ENCODE peak calls at places on chromosomes 2 and 18, in nine cellular contexts. T is HL-60, S is GM23338, B is HepG2, X is A549, J is HCT116, L is GM12878, M is SK-N-SH, V is K562. E is an unnamed sample.

GRCh38 chr2:195543902-195544894 is 112.8 kb upstream of the SLC39A10 start:
- DNase-seq in T (no peak), S (no peak), B (peak), X (peak), J (no peak), L (no peak), M (no peak), V (no peak), E (no peak)

GRCh38 chr2:39512434-39512935 is 75.4 kb upstream of the MAP4K3 start:
- DNase-seq in T (no peak), S (no peak), B (no peak), X (no peak), J (no peak), L (no peak), M (no peak), V (peak), E (no peak)

GRCh38 chr2:101610750-101611315 is 86.7 kb upstream of the MAP4K4 start:
- DNase-seq in T (no peak), S (no peak), B (no peak), X (no peak), J (no peak), L (no peak), M (no peak), V (no peak), E (no peak)

GRCh38 chr2:145691659-145692058 is 1171.7 kb upstream of the ZEB2 start:
- DNase-seq in T (no peak), S (no peak), B (no peak), X (no peak), J (no peak), L (no peak), M (no peak), V (no peak), E (no peak)

GRCh38 chr2:190407662-190408537 is at the start of gene MFSD6:
- DNase-seq in T (no peak), S (peak), B (no peak), X (peak), J (no peak), L (no peak), M (peak), V (peak), E (no peak)

GRCh38 chr2:177972782-177973181 is 99.8 kb downstream of the PDE11A start:
- DNase-seq in T (no peak), S (peak), B (no peak), X (no peak), J (no peak), L (no peak), M (no peak), V (peak), E (no peak)

GRCh38 chr2:216789088-216789487 is 70.8 kb downstream of the TNP1 start:
- DNase-seq in T (no peak), S (no peak), B (no peak), X (no peak), J (no peak), L (no peak), M (no peak), V (peak), E (no peak)

GRCh38 chr18:9549405-9549804 is 65.0 kb downstream of the PPP4R1 start:
- DNase-seq in T (no peak), S (no peak), B (no peak), X (no peak), J (no peak), L (no peak), M (no peak), V (no peak), E (no peak)

GRCh38 chr2:163771596-163771995 is 35.8 kb upstream of the FIGN start:
- DNase-seq in T (no peak), S (no peak), B (no peak), X (peak), J (no peak), L (no peak), M (no peak), V (no peak), E (no peak)

GRCh38 chr2:163210430-163210918 is 371.9 kb upstream of the KCNH7 start:
- DNase-seq in T (no peak), S (no peak), B (no peak), X (no peak), J (no peak), L (no peak), M (no peak), V (no peak), E (no peak)

GRCh38 chr2:202064881-202065230 is 8.2 kb upstream of the KIAA2012 start:
- DNase-seq in T (no peak), S (no peak), B (no peak), X (no peak), J (no peak), L (no peak), M (no peak), V (no peak), E (no peak)

GRCh38 chr2:98374958-98375570 is 28.8 kb downstream of the CNGA3 start:
- DNase-seq in T (no peak), S (no peak), B (no peak), X (no peak), J (no peak), L (no peak), M (peak), V (no peak), E (no peak)

GRCh38 chr2:67945976-67946375 is 116.8 kb downstream of the C1D start:
- DNase-seq in T (no peak), S (no peak), B (no peak), X (no peak), J (no peak), L (no peak), M (no peak), V (no peak), E (no peak)

GRCh38 chr18:41391616-41392610 is 563.1 kb upstream of the PIK3C3 start:
- DNase-seq in T (no peak), S (peak), B (peak), X (peak), J (no peak), L (no peak), M (peak), V (peak), E (peak)

GRCh38 chr2:9847140-9847539 is 3.9 kb downstream of the TAF1B start:
- DNase-seq in T (peak), S (no peak), B (no peak), X (no peak), J (no peak), L (no peak), M (no peak), V (no peak), E (no peak)

GRCh38 chr2:9467687-9468086 is 6.7 kb upstream of the IAH1 start:
- DNase-seq in T (no peak), S (no peak), B (no peak), X (no peak), J (no peak), L (no peak), M (no peak), V (no peak), E (no peak)

GRCh38 chr2:8324164-8324848 is 357.6 kb upstream of the ID2 start:
- DNase-seq in T (no peak), S (no peak), B (no peak), X (no peak), J (no peak), L (no peak), M (no peak), V (peak), E (no peak)

GRCh38 chr2:70643715-70644114 is 90.1 kb upstream of the TGFA start:
- DNase-seq in T (no peak), S (peak), B (peak), X (peak), J (peak), L (no peak), M (peak), V (peak), E (no peak)

GRCh38 chr2:49834433-49834832 is 680.1 kb upstream of the FSHR start:
- DNase-seq in T (no peak), S (no peak), B (no peak), X (no peak), J (no peak), L (no peak), M (no peak), V (no peak), E (no peak)

GRCh38 chr2:40957508-40957907 is 505.6 kb upstream of the SLC8A1 start:
- DNase-seq in T (peak), S (no peak), B (peak), X (no peak), J (no peak), L (no peak), M (no peak), V (no peak), E (no peak)

GRCh38 chr2:109558076-109558882 is 55.5 kb downstream of the SEPTIN10 start:
- DNase-seq in T (peak), S (peak), B (peak), X (peak), J (peak), L (no peak), M (no peak), V (peak), E (peak)

GRCh38 chr18:13547347-13547746 is 179.0 kb downstream of the FAM210A start:
- DNase-seq in T (no peak), S (no peak), B (no peak), X (no peak), J (no peak), L (no peak), M (no peak), V (no peak), E (no peak)

GRCh38 chr2:47004905-47005495 is 89.4 kb upstream of the MCFD2 start:
- DNase-seq in T (no peak), S (no peak), B (no peak), X (no peak), J (no peak), L (no peak), M (no peak), V (no peak), E (no peak)

GRCh38 chr2:46299365-46300263 is 2.4 kb downstream of the EPAS1 start:
- DNase-seq in T (no peak), S (peak), B (peak), X (peak), J (no peak), L (no peak), M (peak), V (peak), E (no peak)

GRCh38 chr2:25744055-25744454 is 70.7 kb upstream of the DTNB start:
- DNase-seq in T (no peak), S (no peak), B (no peak), X (no peak), J (no peak), L (no peak), M (no peak), V (no peak), E (no peak)

GRCh38 chr18:73797419-73797818 is 350.2 kb downstream of the FBXO15 start:
- DNase-seq in T (no peak), S (no peak), B (no peak), X (no peak), J (no peak), L (no peak), M (no peak), V (no peak), E (no peak)

GRCh38 chr2:76320716-76321115 is 610.0 kb upstream of the GCFC2 start:
- DNase-seq in T (no peak), S (no peak), B (no peak), X (no peak), J (no peak), L (no peak), M (no peak), V (no peak), E (no peak)

GRCh38 chr2:230687498-230687897 is 25.1 kb upstream of the CAB39 start:
- DNase-seq in T (no peak), S (no peak), B (no peak), X (peak), J (peak), L (no peak), M (no peak), V (no peak), E (no peak)

GRCh38 chr2:29016500-29016899 is 35.4 kb downstream of the TOGARAM2 start:
- DNase-seq in T (no peak), S (no peak), B (no peak), X (no peak), J (no peak), L (no peak), M (no peak), V (no peak), E (no peak)

GRCh38 chr2:60531638-60532216 is 21.7 kb downstream of the BCL11A start:
- DNase-seq in T (no peak), S (peak), B (no peak), X (no peak), J (no peak), L (no peak), M (no peak), V (no peak), E (no peak)

GRCh38 chr2:141027221-141027620 is 1103.6 kb downstream of the LRP1B start:
- DNase-seq in T (no peak), S (no peak), B (no peak), X (no peak), J (no peak), L (no peak), M (no peak), V (no peak), E (no peak)
- TF ChIP-seq REST in T (no peak), S (no peak), B (no peak), X (no peak), J (no peak), L (no peak), M (no peak), V (no peak), E (no peak)

GRCh38 chr2:223880779-223881178 is 43.4 kb upstream of the AP1S3 start:
- DNase-seq in T (no peak), S (no peak), B (no peak), X (no peak), J (no peak), L (no peak), M (no peak), V (no peak), E (no peak)
- TF ChIP-seq REST in T (no peak), S (no peak), B (no peak), X (no peak), J (no peak), L (no peak), M (no peak), V (no peak), E (no peak)

DNA sequence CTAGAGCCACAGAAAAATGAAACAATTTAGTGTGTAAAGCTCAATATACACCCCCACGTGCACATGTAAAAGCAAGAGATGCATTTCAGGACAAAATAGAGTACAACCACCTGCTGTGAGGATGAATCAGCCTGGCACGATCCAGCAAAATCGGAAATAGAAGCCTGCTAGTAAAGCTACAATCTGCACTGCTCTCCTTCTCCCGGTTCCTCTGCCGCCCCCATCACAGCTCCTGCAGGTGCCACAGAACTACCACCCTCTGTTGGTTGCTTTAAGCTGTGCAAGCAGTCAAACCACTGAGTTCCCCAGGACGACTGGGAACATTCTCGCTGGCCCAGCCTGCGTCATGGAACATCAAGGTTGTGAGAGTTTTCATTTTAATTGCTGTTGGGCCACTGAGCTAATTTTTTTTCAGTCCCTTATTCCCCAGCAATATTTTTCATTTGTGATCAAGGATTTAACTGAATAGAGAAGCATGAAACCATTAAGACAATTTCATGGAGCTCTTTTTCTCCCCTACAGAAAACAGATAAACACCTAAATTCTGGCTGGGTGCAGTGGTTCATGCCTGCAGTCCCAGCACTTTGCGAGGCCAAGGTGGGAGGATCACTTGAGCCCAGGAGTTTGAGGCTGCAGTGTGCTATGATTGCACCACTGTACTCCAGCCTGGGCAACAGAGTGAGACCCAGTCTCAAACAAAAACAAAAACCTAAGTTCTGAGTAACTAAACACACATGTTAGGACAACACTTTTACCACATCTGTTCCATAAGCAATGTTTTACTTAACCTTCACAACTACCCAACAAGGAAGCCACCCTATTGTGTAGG is 47.6 kb upstream of the MAPRE3 start:
- DNase-seq in T (peak), S (peak), B (peak), X (peak), J (peak), L (no peak), M (peak), V (peak), E (peak)
- TF ChIP-seq REST in T (no peak), S (no peak), B (no peak), X (no peak), J (no peak), L (no peak), M (no peak), V (no peak), E (no peak)

DNA sequence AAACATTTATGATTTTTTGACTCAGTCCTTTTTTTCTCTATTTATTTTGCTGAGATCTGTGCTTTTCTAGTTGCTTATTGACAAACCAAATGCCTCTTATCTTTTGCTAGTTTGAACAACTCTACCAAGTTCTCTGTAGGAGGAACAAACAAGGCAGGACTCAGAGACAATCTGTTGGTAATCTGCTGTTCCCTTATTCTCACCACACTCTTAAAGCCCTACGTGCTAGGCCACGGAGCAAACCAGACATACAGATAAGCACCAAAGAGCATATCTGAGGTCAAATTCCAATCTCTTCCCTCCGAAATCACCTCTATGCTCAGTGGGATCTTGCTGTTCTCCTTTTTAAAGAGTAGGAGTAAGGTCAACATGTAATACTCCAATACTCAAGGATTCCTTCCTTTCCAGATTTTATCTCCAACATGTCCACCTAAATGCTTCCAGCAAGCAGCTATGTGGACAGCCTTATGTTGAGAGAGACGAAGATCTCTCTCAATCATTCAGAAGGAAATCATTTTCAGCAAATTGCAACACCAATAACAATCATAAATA is 18.4 kb downstream of the FN1 start:
- DNase-seq in T (no peak), S (no peak), B (peak), X (no peak), J (no peak), L (no peak), M (no peak), V (peak), E (no peak)
- TF ChIP-seq REST in T (no peak), S (no peak), B (peak), X (no peak), J (no peak), L (no peak), M (no peak), V (no peak), E (no peak)

E was measured in Panc1.